ENCODE peak calls at places on chromosomes 16 and 17, in five cellular contexts. M, Y, H, J and A are unnamed samples.

GRCh38 chr17:32927724-32928526 is at the start of gene TMEM98:
- DNase-seq in H (peak), M (peak), J (peak), Y (no peak), A (peak)

GRCh38 chr17:7574176-7574953 is 5.1 kb upstream of the CD68 start:
- DNase-seq in J (no peak), H (no peak), M (no peak), Y (no peak), A (peak)

GRCh38 chr16:12869681-12870427 is 31.5 kb upstream of the SHISA9 start:
- DNase-seq in H (no peak), M (no peak), J (no peak), Y (peak), A (no peak)

GRCh38 chr17:49574283-49574892 is 1.3 kb upstream of the NXPH3 start:
- DNase-seq in M (no peak), H (no peak), J (no peak), Y (no peak), A (no peak)

GRCh38 chr16:4586297-4586696 is 28.4 kb downstream of the UBALD1 start:
- DNase-seq in M (no peak), H (no peak), J (no peak), Y (no peak), A (no peak)

GRCh38 chr17:17890773-17891759 is 54.3 kb upstream of the SREBF1 start:
- DNase-seq in M (peak), H (no peak), Y (peak), J (peak), A (peak)

GRCh38 chr17:34601431-34601830 is 22.0 kb downstream of the TMEM132E start:
- DNase-seq in M (no peak), J (no peak), Y (no peak), H (no peak), A (no peak)

GRCh38 chr17:57551321-57552079 is 193.6 kb downstream of the CCDC182 start:
- DNase-seq in J (no peak), M (no peak), Y (no peak), H (no peak), A (no peak)

GRCh38 chr17:40535924-40536717 is 29.2 kb downstream of the CCR7 start:
- DNase-seq in M (peak), J (no peak), Y (no peak), H (no peak), A (peak)

GRCh38 chr16:25064967-25065366 is 46.6 kb upstream of the LCMT1 start:
- DNase-seq in H (no peak), Y (no peak), M (no peak), J (no peak), A (no peak)

GRCh38 chr16:2514333-2515179 is 804 bp downstream of the ATP6V0C start:
- DNase-seq in M (no peak), J (peak), H (peak), Y (no peak), A (peak)

GRCh38 chr16:194516-194915 is 14.3 kb downstream of the HBQ1 start:
- DNase-seq in H (no peak), M (peak), Y (no peak), J (peak), A (no peak)

GRCh38 chr17:79761894-79762570 is 15.9 kb upstream of the CBX2 start:
- DNase-seq in M (no peak), Y (no peak), H (no peak), J (no peak), A (no peak)

GRCh38 chr17:57999496-58000017 is 7.5 kb downstream of the SRSF1 start:
- DNase-seq in Y (peak), H (no peak), J (peak), M (peak), A (peak)

GRCh38 chr17:40726919-40727318 is 23.4 kb upstream of the KRT24 start:
- DNase-seq in Y (peak), M (no peak), J (no peak), H (no peak), A (no peak)

GRCh38 chr16:68823401-68823800 is 19.9 kb upstream of the TANGO6 start:
- DNase-seq in Y (peak), H (no peak), M (peak), J (peak), A (peak)

GRCh38 chr16:11100239-11100750 is 155.7 kb downstream of the SOCS1 start:
- DNase-seq in Y (peak), J (peak), M (peak), H (peak), A (peak)

GRCh38 chr16:17359778-17360177 is 111.0 kb downstream of the XYLT1 start:
- DNase-seq in Y (peak), H (no peak), J (peak), M (peak), A (peak)

GRCh38 chr16:733382-734207 is 6.7 kb downstream of the HAGHL start:
- DNase-seq in H (no peak), Y (no peak), J (no peak), M (no peak), A (no peak)

GRCh38 chr17:61494325-61495160 is 42.3 kb downstream of the TBX4 start:
- DNase-seq in H (no peak), Y (no peak), M (no peak), J (no peak), A (no peak)

GRCh38 chr16:88430524-88431446 is 22.3 kb upstream of the ZFPM1 start:
- DNase-seq in M (peak), Y (no peak), J (no peak), H (no peak), A (no peak)

GRCh38 chr16:80656731-80657150 is 115.9 kb downstream of the DYNLRB2 start:
- DNase-seq in M (no peak), J (no peak), H (no peak), Y (peak), A (no peak)

GRCh38 chr17:19239544-19239943 is 2.4 kb downstream of the EPN2 start:
- DNase-seq in M (peak), J (no peak), H (no peak), Y (no peak), A (no peak)

GRCh38 chr16:87780385-87780989 is 14.7 kb upstream of the KLHDC4 start:
- DNase-seq in H (no peak), Y (peak), J (peak), M (peak), A (peak)

GRCh38 chr16:22313876-22314470 is 16.8 kb downstream of the POLR3E start:
- DNase-seq in H (no peak), Y (no peak), M (no peak), J (no peak), A (no peak)

GRCh38 chr16:69691980-69692911 is 34.1 kb downstream of the NQO1 start:
- DNase-seq in J (peak), M (peak), H (no peak), Y (no peak), A (peak)

GRCh38 chr16:27228621-27229501 is 25.5 kb downstream of the KDM8 start:
- DNase-seq in M (no peak), Y (no peak), J (no peak), H (no peak), A (no peak)

GRCh38 chr17:44832821-44833220 is 2.7 kb upstream of the GJC1 start:
- DNase-seq in H (no peak), J (no peak), Y (no peak), M (no peak), A (no peak)

GRCh38 chr16:89282523-89282922 is 65.0 kb downstream of the ZNF778 start:
- DNase-seq in H (no peak), Y (no peak), J (no peak), M (no peak), A (no peak)

GRCh38 chr17:9004132-9004960 is 17.0 kb upstream of the NTN1 start:
- DNase-seq in M (no peak), J (no peak), Y (no peak), H (no peak), A (no peak)

GRCh38 chr16:89155184-89155679 is 16.3 kb upstream of the CDH15 start:
- DNase-seq in Y (peak), J (peak), H (peak), M (peak), A (peak)

GRCh38 chr17:59888145-59888750 is 4.5 kb downstream of the TUBD1 start:
- DNase-seq in H (peak), J (no peak), Y (no peak), M (no peak), A (no peak)

GRCh38 chr16:88318521-88318920 is 64.2 kb upstream of the ZNF469 start:
- DNase-seq in J (no peak), H (no peak), M (no peak), Y (no peak), A (no peak)

GRCh38 chr17:81552244-81553017 is at the start of gene FAAP100:
- DNase-seq in J (peak), M (peak), Y (peak), H (peak), A (peak)

GRCh38 chr16:3101841-3102470 is 2.9 kb upstream of the ZSCAN10 start:
- DNase-seq in Y (no peak), H (no peak), J (no peak), M (no peak), A (no peak)

GRCh38 chr17:57294629-57295501 is 38.5 kb downstream of the MSI2 start:
- DNase-seq in J (no peak), M (no peak), Y (peak), H (no peak), A (peak)

GRCh38 chr17:47822785-47823184 is 1.2 kb upstream of the OSBPL7 start:
- DNase-seq in H (no peak), M (no peak), J (no peak), Y (no peak), A (no peak)